ENCODE peak calls at places on chromosomes 16 and 17, in six cellular contexts. One of them, this sample, is unnamed.

GRCh38 chr17:73165616-73166404 is 1.0 kb downstream of the SSTR2 start:
- DNase-seq in tibial nerve: no peak
- DNase-seq in psoas muscle: no peak
- DNase-seq in uterus: no peak
- DNase-seq in ascending aorta: no peak
- DNase-seq in choroid plexus epithelial cell: no peak
- DNase-seq in this sample: no peak

GRCh38 chr16:86664518-86665318 is 86.4 kb downstream of the FOXL1 start:
- DNase-seq in psoas muscle: peak
- DNase-seq in choroid plexus epithelial cell: peak
- DNase-seq in ascending aorta: peak
- DNase-seq in uterus: no peak
- DNase-seq in tibial nerve: no peak
- DNase-seq in this sample: peak

GRCh38 chr16:69544099-69544498 is 21.7 kb upstream of the NFAT5 start:
- DNase-seq in choroid plexus epithelial cell: no peak
- DNase-seq in tibial nerve: no peak
- DNase-seq in psoas muscle: no peak
- DNase-seq in uterus: no peak
- DNase-seq in ascending aorta: no peak
- DNase-seq in this sample: no peak

GRCh38 chr17:1560582-1561170 is 1.9 kb downstream of the PITPNA start:
- DNase-seq in psoas muscle: no peak
- DNase-seq in tibial nerve: no peak
- DNase-seq in uterus: no peak
- DNase-seq in choroid plexus epithelial cell: no peak
- DNase-seq in ascending aorta: no peak
- DNase-seq in this sample: no peak

GRCh38 chr16:69494993-69495392 is 70.6 kb downstream of the CYB5B start:
- DNase-seq in uterus: no peak
- DNase-seq in psoas muscle: no peak
- DNase-seq in ascending aorta: no peak
- DNase-seq in choroid plexus epithelial cell: peak
- DNase-seq in tibial nerve: no peak
- DNase-seq in this sample: peak

GRCh38 chr17:988561-988960 is 8.4 kb upstream of the TIMM22 start:
- DNase-seq in uterus: no peak
- DNase-seq in tibial nerve: no peak
- DNase-seq in choroid plexus epithelial cell: no peak
- DNase-seq in psoas muscle: no peak
- DNase-seq in ascending aorta: no peak
- DNase-seq in this sample: no peak

GRCh38 chr16:14608604-14609003 is 21.5 kb downstream of the PARN start:
- DNase-seq in uterus: no peak
- DNase-seq in choroid plexus epithelial cell: no peak
- DNase-seq in ascending aorta: no peak
- DNase-seq in tibial nerve: no peak
- DNase-seq in psoas muscle: no peak
- DNase-seq in this sample: no peak

GRCh38 chr17:79082311-79083190 is 7.9 kb downstream of the ENGASE start:
- DNase-seq in ascending aorta: no peak
- DNase-seq in tibial nerve: peak
- DNase-seq in uterus: no peak
- DNase-seq in choroid plexus epithelial cell: peak
- DNase-seq in psoas muscle: peak
- DNase-seq in this sample: no peak

GRCh38 chr17:49836111-49837030 is 11.5 kb downstream of the TAC4 start:
- DNase-seq in psoas muscle: no peak
- DNase-seq in ascending aorta: peak
- DNase-seq in choroid plexus epithelial cell: peak
- DNase-seq in tibial nerve: no peak
- DNase-seq in uterus: no peak
- DNase-seq in this sample: no peak

GRCh38 chr16:17173134-17173729 is 297.5 kb downstream of the XYLT1 start:
- DNase-seq in ascending aorta: peak
- DNase-seq in choroid plexus epithelial cell: peak
- DNase-seq in uterus: no peak
- DNase-seq in tibial nerve: peak
- DNase-seq in psoas muscle: no peak
- DNase-seq in this sample: peak

GRCh38 chr16:8847623-8848022 is 21.2 kb downstream of the CARHSP1 start:
- DNase-seq in uterus: no peak
- DNase-seq in choroid plexus epithelial cell: no peak
- DNase-seq in psoas muscle: peak
- DNase-seq in ascending aorta: no peak
- DNase-seq in tibial nerve: no peak
- DNase-seq in this sample: no peak

GRCh38 chr16:180921-181667 is 835 bp downstream of the HBQ1 start:
- DNase-seq in tibial nerve: peak
- DNase-seq in choroid plexus epithelial cell: peak
- DNase-seq in ascending aorta: peak
- DNase-seq in uterus: peak
- DNase-seq in psoas muscle: peak
- DNase-seq in this sample: peak

GRCh38 chr17:9670596-9670995 is 25.3 kb downstream of the USP43 start:
- DNase-seq in psoas muscle: no peak
- DNase-seq in choroid plexus epithelial cell: no peak
- DNase-seq in tibial nerve: no peak
- DNase-seq in uterus: no peak
- DNase-seq in ascending aorta: no peak
- DNase-seq in this sample: no peak

GRCh38 chr16:2206780-2207433 is 1.7 kb downstream of the MLST8 start:
- DNase-seq in ascending aorta: no peak
- DNase-seq in tibial nerve: no peak
- DNase-seq in psoas muscle: no peak
- DNase-seq in uterus: no peak
- DNase-seq in choroid plexus epithelial cell: peak
- DNase-seq in this sample: no peak

GRCh38 chr16:8173111-8173644 is 417.1 kb downstream of the TMEM114 start:
- DNase-seq in tibial nerve: peak
- DNase-seq in choroid plexus epithelial cell: peak
- DNase-seq in psoas muscle: peak
- DNase-seq in ascending aorta: no peak
- DNase-seq in uterus: peak
- DNase-seq in this sample: peak

GRCh38 chr17:59814685-59815084 is 78.1 kb downstream of the TUBD1 start:
- DNase-seq in tibial nerve: no peak
- DNase-seq in choroid plexus epithelial cell: no peak
- DNase-seq in ascending aorta: no peak
- DNase-seq in psoas muscle: no peak
- DNase-seq in uterus: no peak
- DNase-seq in this sample: no peak

DNA sequence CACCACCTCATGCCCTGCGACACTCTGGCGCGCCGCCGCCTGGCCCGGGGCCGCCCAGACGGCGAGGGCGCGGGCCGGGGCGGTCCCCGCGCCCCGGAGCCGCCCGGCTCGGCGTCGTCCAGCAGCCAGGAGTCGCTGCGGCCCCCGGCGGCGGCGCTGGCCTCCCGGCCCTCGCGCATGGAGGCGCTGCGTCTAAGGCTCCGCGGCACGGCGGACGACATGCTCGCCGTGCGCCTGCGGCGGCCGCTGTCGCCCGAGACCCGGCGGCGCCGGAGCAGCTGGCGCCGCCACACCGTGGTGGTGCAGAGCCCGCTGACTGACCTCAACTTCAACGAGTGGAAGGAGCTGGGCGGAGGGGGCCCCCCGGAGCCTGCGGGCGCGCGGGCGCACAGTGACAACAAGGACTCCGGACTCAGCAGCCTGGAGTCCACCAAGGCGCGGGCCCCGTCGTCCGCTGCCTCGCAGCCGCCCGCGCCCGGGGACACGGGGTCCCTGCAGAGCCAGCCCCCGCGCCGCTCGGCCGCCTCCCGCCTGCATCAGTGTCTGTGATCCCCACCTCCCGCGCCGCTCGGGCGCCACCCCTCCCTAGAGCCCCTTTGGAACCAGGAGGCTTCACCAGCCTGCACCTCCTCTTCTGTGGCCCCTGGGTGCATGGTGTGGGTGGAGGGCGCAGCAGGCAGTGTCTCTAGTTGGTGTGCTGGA is 82.3 kb downstream of the ARHGAP23 start:
- DNase-seq in psoas muscle: peak
- DNase-seq in tibial nerve: no peak
- DNase-seq in choroid plexus epithelial cell: peak
- DNase-seq in uterus: no peak
- DNase-seq in ascending aorta: no peak
- DNase-seq in this sample: no peak
- H3K4me3 ChIP-seq in psoas muscle: no peak
- H3K4me3 ChIP-seq in tibial nerve: no peak
- H3K4me3 ChIP-seq in choroid plexus epithelial cell: no peak
- H3K4me3 ChIP-seq in uterus: no peak
- H3K4me3 ChIP-seq in ascending aorta: no peak
- H3K4me3 ChIP-seq in this sample: no peak

GRCh38 chr17:17029938-17030337 is 12.3 kb upstream of the MPRIP start:
- DNase-seq in ascending aorta: no peak
- DNase-seq in uterus: no peak
- DNase-seq in tibial nerve: no peak
- DNase-seq in choroid plexus epithelial cell: no peak
- DNase-seq in psoas muscle: peak
- DNase-seq in this sample: no peak

GRCh38 chr17:17026163-17026562 is 16.1 kb upstream of the MPRIP start:
- DNase-seq in psoas muscle: no peak
- DNase-seq in tibial nerve: no peak
- DNase-seq in uterus: no peak
- DNase-seq in choroid plexus epithelial cell: no peak
- DNase-seq in ascending aorta: no peak
- DNase-seq in this sample: no peak

GRCh38 chr17:17027442-17028058 is 14.7 kb upstream of the MPRIP start:
- DNase-seq in psoas muscle: no peak
- DNase-seq in choroid plexus epithelial cell: no peak
- DNase-seq in ascending aorta: no peak
- DNase-seq in tibial nerve: no peak
- DNase-seq in uterus: no peak
- DNase-seq in this sample: no peak

GRCh38 chr17:17028878-17029535 is 13.2 kb upstream of the MPRIP start:
- DNase-seq in choroid plexus epithelial cell: no peak
- DNase-seq in psoas muscle: peak
- DNase-seq in uterus: no peak
- DNase-seq in tibial nerve: no peak
- DNase-seq in ascending aorta: no peak
- DNase-seq in this sample: no peak

GRCh38 chr17:17028059-17028877 is 14.0 kb upstream of the MPRIP start:
- DNase-seq in choroid plexus epithelial cell: peak
- DNase-seq in ascending aorta: peak
- DNase-seq in psoas muscle: peak
- DNase-seq in tibial nerve: peak
- DNase-seq in uterus: no peak
- DNase-seq in this sample: no peak
- H3K4me3 ChIP-seq in choroid plexus epithelial cell: no peak
- H3K4me3 ChIP-seq in ascending aorta: no peak
- H3K4me3 ChIP-seq in psoas muscle: no peak
- H3K4me3 ChIP-seq in tibial nerve: no peak
- H3K4me3 ChIP-seq in uterus: no peak
- H3K4me3 ChIP-seq in this sample: no peak

DNA sequence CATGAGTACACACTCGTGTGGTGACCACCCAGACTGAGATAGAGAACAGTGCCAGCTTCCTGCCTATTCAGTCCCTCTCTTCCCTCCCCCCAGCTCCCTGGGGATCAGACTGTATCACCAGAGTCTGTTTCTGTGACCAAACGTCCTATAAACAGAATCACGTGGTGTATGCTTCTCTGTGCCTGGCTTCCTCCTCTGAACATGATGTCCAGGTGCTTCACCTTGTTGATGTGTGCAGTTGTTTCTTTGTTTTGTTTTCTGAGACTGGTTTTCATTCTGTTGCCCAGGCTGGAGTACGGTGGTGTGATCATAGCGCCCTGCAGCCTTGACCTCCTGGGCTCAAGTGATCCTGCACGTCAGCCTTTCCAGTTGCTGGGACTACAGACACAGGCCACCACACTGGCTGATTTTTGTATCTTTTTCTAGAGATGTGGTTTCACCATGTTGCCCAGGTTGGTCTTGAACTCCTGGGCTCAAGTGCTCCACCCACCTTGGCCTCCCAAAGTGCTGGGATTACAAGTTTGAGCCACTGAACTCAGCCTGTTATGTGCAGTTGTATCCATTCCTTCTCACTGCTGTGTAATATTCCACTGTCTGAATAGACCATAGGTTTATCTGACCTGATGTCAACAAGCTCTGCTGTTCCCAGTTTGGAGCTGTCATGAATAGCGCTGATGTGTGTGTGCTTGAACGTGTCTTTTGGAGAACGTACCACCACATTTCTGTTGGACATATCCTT is 28.9 kb upstream of the PRM1 start:
- DNase-seq in uterus: no peak
- DNase-seq in choroid plexus epithelial cell: no peak
- DNase-seq in psoas muscle: no peak
- DNase-seq in tibial nerve: no peak
- DNase-seq in ascending aorta: no peak
- DNase-seq in this sample: no peak
- H3K4me3 ChIP-seq in uterus: no peak
- H3K4me3 ChIP-seq in choroid plexus epithelial cell: no peak
- H3K4me3 ChIP-seq in psoas muscle: no peak
- H3K4me3 ChIP-seq in tibial nerve: no peak
- H3K4me3 ChIP-seq in ascending aorta: no peak
- H3K4me3 ChIP-seq in this sample: no peak

DNA sequence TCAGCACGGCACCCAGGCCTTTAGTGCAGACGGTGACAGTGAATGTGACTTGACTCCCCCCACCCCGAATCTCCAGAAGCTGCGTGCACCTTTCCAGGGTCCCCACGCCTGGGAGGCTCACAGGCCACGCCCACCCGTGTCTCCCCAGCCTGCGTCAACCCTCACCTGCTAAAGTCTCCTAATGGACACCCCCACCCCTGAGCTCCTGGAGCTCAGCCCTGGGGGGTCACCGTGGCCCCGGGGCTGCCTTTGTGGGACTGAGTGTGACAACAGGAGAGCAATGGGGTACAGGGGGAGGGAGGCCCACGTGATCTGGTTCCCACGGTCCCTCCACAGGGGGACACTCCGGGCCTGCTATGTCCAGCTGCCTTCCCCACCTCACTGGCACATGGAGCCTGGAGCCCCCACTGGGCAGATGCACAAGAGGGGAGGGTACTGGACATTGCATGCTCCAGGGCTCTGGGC is 7.4 kb upstream of the FASN start:
- DNase-seq in ascending aorta: no peak
- DNase-seq in tibial nerve: no peak
- DNase-seq in psoas muscle: no peak
- DNase-seq in choroid plexus epithelial cell: no peak
- DNase-seq in uterus: no peak
- DNase-seq in this sample: no peak
- H3K4me3 ChIP-seq in ascending aorta: no peak
- H3K4me3 ChIP-seq in tibial nerve: no peak
- H3K4me3 ChIP-seq in psoas muscle: no peak
- H3K4me3 ChIP-seq in choroid plexus epithelial cell: no peak
- H3K4me3 ChIP-seq in uterus: no peak
- H3K4me3 ChIP-seq in this sample: peak

GRCh38 chr17:76645481-76645880 is 1.9 kb upstream of the ST6GALNAC1 start:
- DNase-seq in ascending aorta: no peak
- DNase-seq in uterus: no peak
- DNase-seq in choroid plexus epithelial cell: no peak
- DNase-seq in tibial nerve: no peak
- DNase-seq in psoas muscle: no peak
- DNase-seq in this sample: no peak
- H3K4me3 ChIP-seq in ascending aorta: no peak
- H3K4me3 ChIP-seq in uterus: no peak
- H3K4me3 ChIP-seq in choroid plexus epithelial cell: no peak
- H3K4me3 ChIP-seq in tibial nerve: no peak
- H3K4me3 ChIP-seq in psoas muscle: no peak
- H3K4me3 ChIP-seq in this sample: no peak

GRCh38 chr17:75589017-75589918 is 1.7 kb downstream of the MYO15B start:
- DNase-seq in ascending aorta: peak
- DNase-seq in psoas muscle: peak
- DNase-seq in tibial nerve: peak
- DNase-seq in uterus: peak
- DNase-seq in choroid plexus epithelial cell: peak
- DNase-seq in this sample: peak
- H3K4me3 ChIP-seq in ascending aorta: peak
- H3K4me3 ChIP-seq in psoas muscle: peak
- H3K4me3 ChIP-seq in tibial nerve: peak
- H3K4me3 ChIP-seq in uterus: peak
- H3K4me3 ChIP-seq in choroid plexus epithelial cell: peak
- H3K4me3 ChIP-seq in this sample: peak

This sample was measured in Jurkat, Clone E6-1.